ENCODE peak calls at places on chromosomes 13 and 19, in ten cellular contexts. S is cerebellar nuclear complex; T is foreskin keratinocyte; K is AG04449; F is EH; M is right cardiac atrium; J is fibroblast of lung; G is GM12865; A is AG10803; P is stimulated activated CD8-positive, alpha-beta memory T cell treated with anti-CD3 and anti-CD28 coated beads, Interleukin-15, amount 100 ng/mL, for 24 hours. Y is an unnamed sample.

GRCh38 chr19:48837586-48838191 is 1.4 kb upstream of the HSD17B14 start:
- DNase-seq in F (no peak), J (no peak), G (no peak), A (no peak), K (no peak), S (no peak), P (no peak), T (no peak), M (peak), Y (no peak)

GRCh38 chr19:16969127-16969526 is 57.5 kb downstream of the CPAMD8 start:
- DNase-seq in F (no peak), T (peak), G (peak), S (no peak), M (no peak), A (no peak), J (no peak), P (no peak), K (no peak), Y (no peak)

GRCh38 chr13:101698400-101698799 is 245.9 kb downstream of the ITGBL1 start:
- DNase-seq in F (peak), P (no peak), J (no peak), M (no peak), G (no peak), K (no peak), T (peak), S (no peak), A (peak), Y (no peak)

GRCh38 chr19:47644743-47645499 is 36.0 kb downstream of the BICRA start:
- DNase-seq in G (no peak), F (peak), P (no peak), M (peak), K (no peak), S (no peak), J (peak), T (peak), A (no peak), Y (no peak)

GRCh38 chr19:6210721-6211600 is 68.8 kb downstream of the MLLT1 start:
- DNase-seq in S (no peak), A (no peak), M (peak), J (no peak), F (no peak), P (no peak), T (no peak), G (no peak), K (no peak), Y (no peak)

GRCh38 chr19:50447750-50448149 is 15.1 kb downstream of the MYBPC2 start:
- DNase-seq in A (no peak), M (peak), P (no peak), K (no peak), S (no peak), T (no peak), J (no peak), G (no peak), F (no peak), Y (no peak)

GRCh38 chr19:47778089-47778953 is at the start of gene SELENOW:
- DNase-seq in M (peak), S (peak), P (peak), G (peak), J (peak), A (peak), T (peak), K (no peak), F (peak), Y (peak)

GRCh38 chr13:29674532-29674931 is 79.0 kb upstream of the SLC7A1 start:
- DNase-seq in F (peak), J (peak), S (no peak), A (peak), M (no peak), G (no peak), T (peak), K (no peak), P (no peak), Y (no peak)

GRCh38 chr13:27644302-27644701 is 22.6 kb downstream of the POLR1D start:
- DNase-seq in G (no peak), F (peak), J (peak), K (peak), P (no peak), S (no peak), M (no peak), T (peak), A (peak), Y (no peak)

GRCh38 chr19:51030631-51031030 is 4.2 kb downstream of the KLK12 start:
- DNase-seq in A (no peak), K (no peak), S (no peak), T (no peak), P (no peak), M (no peak), J (no peak), G (no peak), F (no peak), Y (no peak)

GRCh38 chr19:40411125-40411842 is 1.9 kb downstream of the PRX start:
- DNase-seq in S (no peak), G (peak), T (no peak), P (no peak), J (no peak), M (peak), A (no peak), F (peak), K (no peak), Y (no peak)

GRCh38 chr13:30047154-30047874 is 196.9 kb upstream of the UBL3 start:
- DNase-seq in G (peak), P (no peak), M (no peak), T (no peak), F (no peak), K (no peak), S (no peak), A (no peak), J (peak), Y (no peak)

GRCh38 chr13:40125336-40125735 is 469.9 kb downstream of the COG6 start:
- DNase-seq in S (no peak), F (no peak), J (no peak), P (no peak), K (no peak), A (no peak), T (no peak), G (no peak), M (no peak), Y (no peak)

GRCh38 chr19:39671739-39672363 is 16.1 kb downstream of the LGALS16 start:
- DNase-seq in K (no peak), M (no peak), J (peak), F (peak), G (peak), A (peak), T (peak), S (no peak), P (no peak), Y (no peak)

GRCh38 chr19:17948967-17949930 is 16.4 kb downstream of the CCDC124 start:
- DNase-seq in M (no peak), S (no peak), P (no peak), K (no peak), J (no peak), A (no peak), F (no peak), T (no peak), G (no peak), Y (no peak)

GRCh38 chr19:2237051-2237868 is 636 bp downstream of the SF3A2 start:
- DNase-seq in G (no peak), S (no peak), K (no peak), P (no peak), J (no peak), T (no peak), M (no peak), A (no peak), F (no peak), Y (no peak)

GRCh38 chr13:39776439-39776838 is 121.0 kb downstream of the COG6 start:
- DNase-seq in T (peak), G (peak), A (peak), M (no peak), S (no peak), F (peak), P (no peak), K (peak), J (peak), Y (no peak)

GRCh38 chr13:109233293-109233692 is 553.1 kb downstream of the IRS2 start:
- DNase-seq in F (no peak), K (no peak), P (no peak), M (no peak), G (no peak), S (no peak), J (peak), T (no peak), A (no peak), Y (no peak)

Y was measured in RWPE2.